ENCODE peak calls at places on chromosome 22, in five cellular contexts. N, T, D, H and E are unnamed samples.

GRCh38 chr22:41603873-41604332 is 14.3 kb upstream of the PMM1 start:
- DNase-seq in N (no peak), H (no peak), D (no peak), T (peak; percentile 76), E (peak; percentile 76)

GRCh38 chr22:49882519-49883293 is 29.1 kb downstream of the ZBED4 start:
- DNase-seq in H (no peak), T (no peak), D (no peak), N (no peak), E (no peak)

GRCh38 chr22:20083157-20083890 is 3.3 kb downstream of the DGCR8 start:
- DNase-seq in T (no peak), N (no peak), H (no peak), D (no peak), E (no peak)

GRCh38 chr22:43205748-43206514 is 19.0 kb upstream of the TTLL12 start:
- DNase-seq in H (no peak), T (no peak), D (no peak), N (no peak), E (no peak)

GRCh38 chr22:17334054-17334453 is 35.2 kb upstream of the CECR2 start:
- DNase-seq in N (peak; percentile 14), H (no peak), T (no peak), D (no peak), E (no peak)

GRCh38 chr22:31829505-31829904 is 75.7 kb downstream of the DEPDC5 start:
- DNase-seq in D (no peak), H (peak; percentile 93), N (no peak), T (no peak), E (peak; percentile 22)

GRCh38 chr22:29172216-29172615 is 33.5 kb upstream of the EMID1 start:
- DNase-seq in T (no peak), D (no peak), H (no peak), N (no peak), E (no peak)

GRCh38 chr22:47231759-47232158 is 469.3 kb downstream of the TBC1D22A start:
- DNase-seq in H (no peak), N (no peak), T (no peak), D (no peak), E (no peak)

GRCh38 chr22:19663821-19664325 is 50.4 kb upstream of the SEPTIN5 start:
- DNase-seq in N (no peak), H (no peak), T (no peak), D (no peak), E (peak; percentile 3)

GRCh38 chr22:49803667-49804375 is 23.9 kb downstream of the BRD1 start:
- DNase-seq in N (no peak), D (no peak), T (no peak), H (no peak), E (no peak)

GRCh38 chr22:33986954-33987353 is 66.7 kb upstream of the LARGE1 start:
- DNase-seq in H (no peak), N (no peak), T (no peak), D (no peak), E (no peak)

GRCh38 chr22:32996702-32997101 is 61.5 kb downstream of the SYN3 start:
- DNase-seq in N (no peak), T (no peak), H (peak; percentile 11), D (peak; percentile 76), E (no peak)

GRCh38 chr22:26170112-26170492 is 840 bp downstream of the SEZ6L start:
- DNase-seq in N (no peak), T (no peak), D (no peak), H (no peak), E (peak; percentile 8)

GRCh38 chr22:23777776-23778575 is 5.3 kb downstream of the MMP11 start:
- DNase-seq in N (no peak), T (no peak), H (no peak), D (no peak), E (no peak)

GRCh38 chr22:20430641-20431519 is 6.7 kb downstream of the SCARF2 start:
- DNase-seq in H (no peak), T (peak; percentile 74), N (peak; percentile 58), D (no peak), E (no peak)

GRCh38 chr22:36223504-36223903 is 15.8 kb downstream of the APOL2 start:
- DNase-seq in T (no peak), H (no peak), N (no peak), D (no peak), E (no peak)

GRCh38 chr22:33677536-33677935 is 242.7 kb downstream of the LARGE1 start:
- DNase-seq in D (no peak), T (no peak), H (no peak), N (no peak), E (no peak)

GRCh38 chr22:26428515-26429457 is at the start of gene ASPHD2:
- DNase-seq in H (peak; percentile 52), D (peak; percentile 23), T (peak; percentile 93), N (peak; percentile 59), E (peak; percentile 87)

GRCh38 chr22:46087816-46088277 is 62.5 kb upstream of the PPARA start:
- DNase-seq in H (peak; percentile 88), N (no peak), D (peak; percentile 93), T (no peak), E (no peak)

GRCh38 chr22:29117799-29118477 is 45.1 kb downstream of the KREMEN1 start:
- DNase-seq in D (no peak), N (no peak), T (no peak), H (no peak), E (no peak)

GRCh38 chr22:24843048-24843447 is 37.0 kb downstream of the SGSM1 start:
- DNase-seq in H (no peak), T (no peak), D (no peak), N (no peak), E (no peak)

GRCh38 chr22:19513823-19514222 is 10.4 kb downstream of the CLDN5 start:
- DNase-seq in N (no peak), T (no peak), D (no peak), H (no peak), E (no peak)

GRCh38 chr22:22925795-22926358 is 38.3 kb downstream of the IGLL5 start:
- DNase-seq in N (no peak), D (no peak), H (no peak), T (no peak), E (no peak)

GRCh38 chr22:20009018-20009482 is 7.6 kb downstream of the ARVCF start:
- DNase-seq in D (no peak), T (no peak), N (no peak), H (no peak), E (no peak)

GRCh38 chr22:40965936-40966557 is 14.9 kb downstream of the RBX1 start:
- DNase-seq in N (no peak), T (no peak), D (no peak), H (no peak), E (no peak)

GRCh38 chr22:47060718-47061117 is 298.3 kb downstream of the TBC1D22A start:
- DNase-seq in N (no peak), D (no peak), T (no peak), H (no peak), E (no peak)

GRCh38 chr22:29195964-29196666 is 9.6 kb upstream of the EMID1 start:
- DNase-seq in H (no peak), N (no peak), D (no peak), T (peak; percentile 5), E (peak; percentile 13)

GRCh38 chr22:17237031-17237668 is 17.9 kb upstream of the ADA2 start:
- DNase-seq in D (no peak), H (no peak), N (no peak), T (peak; percentile 75), E (peak; percentile 84)

GRCh38 chr22:46758867-46759290 is 3.6 kb upstream of the TBC1D22A start:
- DNase-seq in T (peak; percentile 64), N (peak; percentile 45), D (peak; percentile 42), H (peak; percentile 49), E (peak; percentile 60)

GRCh38 chr22:21937821-21938070 is 14.9 kb downstream of the PPM1F start:
- DNase-seq in T (no peak), D (no peak), N (no peak), H (peak; percentile 95), E (no peak)

GRCh38 chr22:38454361-38455062 is 487 bp downstream of the KCNJ4 start:
- DNase-seq in H (no peak), T (peak; percentile 74), N (no peak), D (no peak), E (peak; percentile 54)
- TF ChIP-seq CTCF in H (no peak), T (no peak), N (no peak), D (no peak), E (no peak)

DNA sequence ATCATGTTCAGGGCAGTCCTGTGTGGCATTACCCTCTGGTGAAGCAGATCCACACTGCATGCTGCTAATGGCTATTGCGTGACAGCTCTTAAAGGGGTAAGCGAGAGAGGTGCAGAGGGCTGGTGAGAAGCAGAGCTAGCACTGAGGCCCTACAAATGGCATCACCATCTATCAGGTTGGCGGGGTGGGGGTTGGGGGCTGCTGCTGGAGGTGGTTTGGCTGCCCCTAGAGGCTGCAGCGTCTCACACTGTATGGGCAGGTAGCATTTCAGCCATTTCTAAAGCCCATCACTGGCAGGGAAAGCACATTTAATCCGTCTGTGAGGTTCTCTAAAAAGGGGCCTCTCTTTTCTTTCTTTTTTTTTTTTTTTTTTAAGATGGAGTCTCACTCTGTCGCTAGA is 16.8 kb upstream of the TMA7B start:
- DNase-seq in D (no peak), H (no peak), N (no peak), T (no peak), E (no peak)
- TF ChIP-seq CTCF in D (no peak), H (peak; percentile 10), N (peak; percentile 48), T (no peak), E (no peak)

DNA sequence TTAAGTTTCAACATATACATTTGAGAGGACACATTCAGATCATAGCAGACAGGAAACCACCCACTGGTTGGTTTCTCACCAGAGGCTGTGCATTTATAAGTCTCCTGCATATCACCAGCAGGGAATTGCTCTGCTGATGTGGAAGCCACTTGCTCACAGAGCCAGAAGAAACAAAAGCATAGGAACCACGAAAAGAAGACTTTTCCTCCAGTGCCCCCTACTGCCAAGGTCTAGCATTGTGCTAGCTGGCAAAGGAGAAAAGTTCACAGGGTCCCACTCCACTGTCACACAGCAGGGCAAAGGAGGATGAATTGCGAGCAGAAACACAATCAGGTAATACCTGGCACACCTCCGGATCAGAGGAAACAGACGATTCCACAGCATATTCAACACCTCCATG is 28.9 kb upstream of the ISX start:
- DNase-seq in T (no peak), N (no peak), H (no peak), D (no peak), E (no peak)
- TF ChIP-seq CTCF in T (no peak), N (peak; percentile 49), H (peak; percentile 28), D (no peak), E (peak; percentile 32)

GRCh38 chr22:44667276-44667675 is 34.7 kb upstream of the PRR5 start:
- DNase-seq in T (no peak), H (no peak), N (no peak), D (no peak), E (no peak)

GRCh38 chr22:44669725-44670027 is 32.3 kb upstream of the PRR5 start:
- DNase-seq in T (no peak), H (no peak), D (no peak), N (no peak), E (no peak)

GRCh38 chr22:44667829-44668189 is 34.2 kb upstream of the PRR5 start:
- DNase-seq in N (no peak), H (no peak), D (no peak), T (no peak), E (no peak)

GRCh38 chr22:44668886-44669724 is 32.9 kb upstream of the PRR5 start:
- DNase-seq in H (no peak), N (no peak), T (no peak), D (no peak), E (no peak)

GRCh38 chr22:44668190-44668885 is 33.7 kb upstream of the PRR5 start:
- DNase-seq in D (no peak), T (peak; percentile 40), N (peak; percentile 31), H (no peak), E (no peak)
- TF ChIP-seq CTCF in D (peak; percentile 5), T (no peak), N (peak; percentile 16), H (peak; percentile 11), E (no peak)

GRCh38 chr22:27438271-27438980 is 363.1 kb downstream of the MN1 start:
- DNase-seq in D (no peak), T (no peak), H (no peak), N (no peak), E (no peak)
- TF ChIP-seq CTCF in D (no peak), T (no peak), H (no peak), N (no peak), E (no peak)